ENCODE peak calls at places on chromosomes 16 and 17, in four cellular contexts. One of them, this sample, is unnamed. For H3K36me3, the result is how much of the 10 kb centered on the place peaks cover.

GRCh38 chr17:72121164-72122001 is 563 bp downstream of the SOX9 start:
- DNase-seq in stomach: peak
- DNase-seq in lung: peak
- DNase-seq in OCI-LY7: no peak
- DNase-seq in this sample: no peak

GRCh38 chr17:32523017-32523680 is 36.4 kb downstream of the CDK5R1 start:
- DNase-seq in stomach: no peak
- DNase-seq in OCI-LY7: peak
- DNase-seq in lung: no peak
- DNase-seq in this sample: no peak

GRCh38 chr17:13562271-13562800 is 39.4 kb downstream of the HS3ST3A1 start:
- DNase-seq in lung: peak
- DNase-seq in stomach: no peak
- DNase-seq in OCI-LY7: no peak
- DNase-seq in this sample: no peak

GRCh38 chr16:28317040-28317880 is 24.9 kb downstream of the SBK1 start:
- DNase-seq in OCI-LY7: peak
- DNase-seq in lung: peak
- DNase-seq in stomach: peak
- DNase-seq in this sample: no peak

GRCh38 chr17:41796066-41796895 is 9.8 kb upstream of the JUP start:
- DNase-seq in stomach: no peak
- DNase-seq in OCI-LY7: no peak
- DNase-seq in lung: no peak
- DNase-seq in this sample: no peak

GRCh38 chr17:79980246-79981043 is 55.2 kb downstream of the TBC1D16 start:
- DNase-seq in stomach: no peak
- DNase-seq in lung: no peak
- DNase-seq in OCI-LY7: no peak
- DNase-seq in this sample: no peak

GRCh38 chr16:4111748-4112696 is 4.2 kb downstream of the ADCY9 start:
- DNase-seq in OCI-LY7: no peak
- DNase-seq in lung: no peak
- DNase-seq in stomach: no peak
- DNase-seq in this sample: no peak

GRCh38 chr17:21028192-21028591 is 14.6 kb downstream of the USP22 start:
- DNase-seq in OCI-LY7: no peak
- DNase-seq in stomach: no peak
- DNase-seq in lung: no peak
- DNase-seq in this sample: no peak

GRCh38 chr16:14955546-14956231 is 18.4 kb downstream of the NPIPA1 start:
- DNase-seq in OCI-LY7: no peak
- DNase-seq in lung: no peak
- DNase-seq in stomach: no peak
- DNase-seq in this sample: no peak

GRCh38 chr17:350706-351435 is 1.7 kb downstream of the RPH3AL start:
- DNase-seq in OCI-LY7: no peak
- DNase-seq in stomach: peak
- DNase-seq in lung: peak
- DNase-seq in this sample: peak

GRCh38 chr17:2395258-2396170 is 5.3 kb downstream of the MNT start:
- DNase-seq in stomach: no peak
- DNase-seq in lung: peak
- DNase-seq in OCI-LY7: no peak
- DNase-seq in this sample: no peak

GRCh38 chr17:77888242-77889134 is 70.0 kb upstream of the TNRC6C start:
- DNase-seq in OCI-LY7: no peak
- DNase-seq in stomach: no peak
- DNase-seq in lung: no peak
- DNase-seq in this sample: no peak

GRCh38 chr17:8158267-8159031 is 4.3 kb downstream of the VAMP2 start:
- DNase-seq in stomach: peak
- DNase-seq in OCI-LY7: peak
- DNase-seq in lung: peak
- DNase-seq in this sample: no peak

GRCh38 chr17:74815067-74815466 is 38.9 kb upstream of the NAT9 start:
- DNase-seq in OCI-LY7: no peak
- DNase-seq in stomach: no peak
- DNase-seq in lung: no peak
- DNase-seq in this sample: no peak

GRCh38 chr16:57093845-57094564 is 1.6 kb downstream of the CPNE2 start:
- DNase-seq in OCI-LY7: no peak
- DNase-seq in lung: no peak
- DNase-seq in stomach: no peak
- DNase-seq in this sample: no peak

GRCh38 chr16:50372611-50373344 is 4.0 kb upstream of the BRD7 start:
- DNase-seq in lung: no peak
- DNase-seq in stomach: no peak
- DNase-seq in OCI-LY7: no peak
- DNase-seq in this sample: no peak

GRCh38 chr16:77680496-77680895 is 41.8 kb upstream of the NUDT7 start:
- DNase-seq in OCI-LY7: no peak
- DNase-seq in lung: no peak
- DNase-seq in stomach: no peak
- DNase-seq in this sample: no peak

GRCh38 chr17:36608794-36609497 is 7.6 kb downstream of the MRM1 start:
- DNase-seq in stomach: no peak
- DNase-seq in lung: no peak
- DNase-seq in OCI-LY7: peak
- DNase-seq in this sample: no peak

GRCh38 chr17:10052414-10052813 is 146.0 kb downstream of the GAS7 start:
- DNase-seq in stomach: no peak
- DNase-seq in lung: no peak
- DNase-seq in OCI-LY7: no peak
- DNase-seq in this sample: no peak

DNA sequence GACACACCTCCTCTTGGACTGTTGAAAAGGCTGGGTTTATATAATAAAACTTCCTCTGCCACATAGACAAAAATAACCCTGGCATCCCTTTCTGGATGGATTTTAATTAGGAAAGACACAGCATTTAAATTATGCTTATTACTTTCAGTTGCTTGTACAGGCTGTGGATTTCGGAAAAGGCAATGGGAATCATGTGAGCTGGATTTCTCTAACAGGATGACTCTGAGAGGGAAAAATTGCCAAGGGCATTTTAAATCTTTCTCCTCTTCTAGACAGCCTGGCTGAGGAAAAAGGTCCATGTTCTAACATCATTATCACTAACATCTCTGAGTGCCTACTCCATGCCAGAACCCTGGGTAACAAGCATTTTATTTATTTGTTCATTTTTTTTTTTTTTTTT is 76.0 kb downstream of the HLF start:
- DNase-seq in stomach: no peak
- DNase-seq in OCI-LY7: no peak
- DNase-seq in lung: no peak
- DNase-seq in this sample: no peak
- H3K36me3 ChIP-seq in stomach: under half
- H3K36me3 ChIP-seq in OCI-LY7: under half
- H3K36me3 ChIP-seq in lung: under half
- H3K36me3 ChIP-seq in this sample: under half

GRCh38 chr17:67685351-67685750 is 32.4 kb upstream of the NOL11 start:
- DNase-seq in stomach: no peak
- DNase-seq in lung: no peak
- DNase-seq in OCI-LY7: no peak
- DNase-seq in this sample: no peak

GRCh38 chr17:67686246-67686645 is 31.5 kb upstream of the NOL11 start:
- DNase-seq in OCI-LY7: no peak
- DNase-seq in lung: no peak
- DNase-seq in stomach: no peak
- DNase-seq in this sample: no peak

GRCh38 chr17:67693811-67694210 is 23.9 kb upstream of the NOL11 start:
- DNase-seq in stomach: no peak
- DNase-seq in OCI-LY7: no peak
- DNase-seq in lung: no peak
- DNase-seq in this sample: no peak

GRCh38 chr17:67687541-67687940 is 30.2 kb upstream of the NOL11 start:
- DNase-seq in OCI-LY7: no peak
- DNase-seq in lung: no peak
- DNase-seq in stomach: no peak
- DNase-seq in this sample: no peak

GRCh38 chr17:67689534-67690177 is 28.1 kb upstream of the NOL11 start:
- DNase-seq in OCI-LY7: peak
- DNase-seq in lung: peak
- DNase-seq in stomach: peak
- DNase-seq in this sample: peak
- TF ChIP-seq CTCF in OCI-LY7: peak
- TF ChIP-seq CTCF in lung: peak
- TF ChIP-seq CTCF in stomach: peak
- TF ChIP-seq CTCF in this sample: peak

GRCh38 chr16:89972244-89973234 is 24.0 kb downstream of the DEF8 start:
- DNase-seq in OCI-LY7: peak
- DNase-seq in lung: peak
- DNase-seq in stomach: peak
- DNase-seq in this sample: peak

GRCh38 chr16:89974860-89975259 is 26.3 kb downstream of the DEF8 start:
- DNase-seq in stomach: no peak
- DNase-seq in lung: no peak
- DNase-seq in OCI-LY7: no peak
- DNase-seq in this sample: no peak

GRCh38 chr16:89973654-89974335 is 25.2 kb downstream of the DEF8 start:
- DNase-seq in stomach: no peak
- DNase-seq in lung: no peak
- DNase-seq in OCI-LY7: no peak
- DNase-seq in this sample: no peak

GRCh38 chr16:89971495-89972243 is 23.1 kb downstream of the DEF8 start:
- DNase-seq in OCI-LY7: no peak
- DNase-seq in lung: no peak
- DNase-seq in stomach: no peak
- DNase-seq in this sample: no peak

DNA sequence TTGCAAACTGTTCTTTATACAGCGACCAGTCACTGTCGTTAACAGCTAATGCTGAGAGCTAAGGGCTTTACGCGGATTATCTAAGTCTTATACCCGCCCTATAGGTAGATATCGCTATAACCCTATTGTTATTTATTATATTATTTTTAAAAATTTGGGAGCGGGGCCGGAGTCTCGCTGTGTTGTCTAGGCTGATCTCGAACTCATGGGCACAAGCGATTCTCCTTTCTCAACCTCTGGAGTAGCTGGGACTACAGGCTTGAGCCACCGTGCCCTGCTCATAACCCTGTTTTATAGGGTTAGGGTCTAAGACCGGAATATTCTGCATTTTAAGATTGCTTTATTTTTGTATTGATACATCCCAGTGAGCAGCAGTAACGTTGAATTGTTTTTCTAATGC is 24.7 kb downstream of the DEF8 start:
- DNase-seq in stomach: no peak
- DNase-seq in lung: no peak
- DNase-seq in OCI-LY7: no peak
- DNase-seq in this sample: no peak
- H3K36me3 ChIP-seq in stomach: under half
- H3K36me3 ChIP-seq in lung: under half
- H3K36me3 ChIP-seq in OCI-LY7: under half
- H3K36me3 ChIP-seq in this sample: under half

GRCh38 chr17:53516643-53517042 is 306.1 kb upstream of the KIF2B start:
- DNase-seq in lung: no peak
- DNase-seq in OCI-LY7: no peak
- DNase-seq in stomach: no peak
- DNase-seq in this sample: no peak
- TF ChIP-seq CTCF in lung: no peak
- TF ChIP-seq CTCF in OCI-LY7: no peak
- TF ChIP-seq CTCF in stomach: no peak
- TF ChIP-seq CTCF in this sample: peak

DNA sequence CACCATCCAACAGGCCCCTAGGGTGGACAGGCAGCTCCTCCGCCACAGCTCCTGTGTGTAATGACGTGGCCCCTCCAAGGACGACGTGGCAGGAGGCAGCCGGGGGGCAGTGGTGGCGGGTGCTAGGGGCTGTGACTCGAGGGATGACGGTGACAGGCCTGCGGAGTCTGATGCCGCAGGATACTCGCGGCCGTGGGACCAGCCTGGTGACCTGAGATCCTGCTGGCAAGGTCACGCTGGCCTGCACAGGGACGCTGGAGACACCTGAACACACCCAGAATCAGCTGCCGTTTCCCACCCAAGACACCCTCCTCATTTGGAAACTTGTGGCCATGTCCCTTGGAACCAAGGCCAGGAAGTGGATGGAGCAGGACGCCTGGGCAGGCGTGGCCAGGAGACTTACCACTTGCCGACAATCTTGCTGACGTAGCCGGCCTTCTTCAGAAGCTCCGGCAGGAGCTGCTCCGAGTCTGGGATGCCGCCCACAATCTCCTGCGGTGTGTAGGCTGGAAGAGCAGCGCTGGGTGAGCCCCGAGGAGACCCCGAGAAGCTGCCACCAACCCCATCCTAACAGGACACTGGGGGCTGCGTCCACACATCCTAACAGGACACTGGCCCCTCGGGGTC is 16.0 kb downstream of the GALNS start:
- DNase-seq in stomach: no peak
- DNase-seq in lung: no peak
- DNase-seq in OCI-LY7: no peak
- DNase-seq in this sample: no peak
- H3K36me3 ChIP-seq in stomach: under half
- H3K36me3 ChIP-seq in lung: under half
- H3K36me3 ChIP-seq in OCI-LY7: under half
- H3K36me3 ChIP-seq in this sample: under half

GRCh38 chr17:65797809-65798208 is 236.4 kb upstream of the AXIN2 start:
- DNase-seq in OCI-LY7: peak
- DNase-seq in lung: no peak
- DNase-seq in stomach: no peak
- DNase-seq in this sample: no peak
- TF ChIP-seq CTCF in OCI-LY7: peak
- TF ChIP-seq CTCF in lung: no peak
- TF ChIP-seq CTCF in stomach: peak
- TF ChIP-seq CTCF in this sample: peak

GRCh38 chr17:81440511-81441244 is 45.4 kb downstream of the BAHCC1 start:
- DNase-seq in OCI-LY7: peak
- DNase-seq in stomach: no peak
- DNase-seq in lung: no peak
- DNase-seq in this sample: no peak
- H3K36me3 ChIP-seq in OCI-LY7: under half
- H3K36me3 ChIP-seq in stomach: under half
- H3K36me3 ChIP-seq in lung: under half
- H3K36me3 ChIP-seq in this sample: under half

GRCh38 chr16:21104124-21104860 is 46.4 kb downstream of the DNAH3 start:
- DNase-seq in OCI-LY7: no peak
- DNase-seq in lung: no peak
- DNase-seq in stomach: no peak
- DNase-seq in this sample: no peak

GRCh38 chr16:21097151-21097550 is 53.5 kb downstream of the DNAH3 start:
- DNase-seq in lung: no peak
- DNase-seq in OCI-LY7: no peak
- DNase-seq in stomach: no peak
- DNase-seq in this sample: no peak

GRCh38 chr16:21100447-21100846 is 50.2 kb downstream of the DNAH3 start:
- DNase-seq in OCI-LY7: no peak
- DNase-seq in lung: no peak
- DNase-seq in stomach: no peak
- DNase-seq in this sample: no peak

GRCh38 chr16:21101631-21102420 is 48.8 kb downstream of the DNAH3 start:
- DNase-seq in lung: no peak
- DNase-seq in OCI-LY7: peak
- DNase-seq in stomach: peak
- DNase-seq in this sample: no peak
- TF ChIP-seq CTCF in lung: no peak
- TF ChIP-seq CTCF in OCI-LY7: peak
- TF ChIP-seq CTCF in stomach: no peak
- TF ChIP-seq CTCF in this sample: peak